ENCODE peak calls at places on chromosomes 3 and 15, in eight cellular contexts. A, E, D, Z, C, X, P and W are unnamed samples.

GRCh38 chr3:121152573-121152972 is 244.6 kb downstream of the STXBP5L start:
- DNase-seq in A (no peak), E (peak), D (peak), Z (peak), C (peak), X (peak), P (no peak), W (peak)

GRCh38 chr15:40685376-40685775 is 9.6 kb upstream of the RAD51 start:
- DNase-seq in A (no peak), E (no peak), D (no peak), Z (no peak), C (no peak), X (no peak), P (no peak), W (no peak)

GRCh38 chr3:169044341-169045113 is 619.0 kb downstream of the MECOM start:
- DNase-seq in A (peak), E (peak), D (no peak), Z (peak), C (no peak), X (peak), P (peak), W (no peak)

GRCh38 chr15:45522179-45522930 is at the start of gene SLC30A4:
- DNase-seq in A (no peak), E (peak), D (peak), Z (peak), C (peak), X (peak), P (peak), W (peak)

GRCh38 chr3:63387568-63387967 is 109.5 kb downstream of the SYNPR start:
- DNase-seq in A (no peak), E (peak), D (no peak), Z (peak), C (no peak), X (no peak), P (peak), W (no peak)

GRCh38 chr3:193563429-193563828 is 8.7 kb upstream of the ATP13A4 start:
- DNase-seq in A (no peak), E (no peak), D (no peak), Z (no peak), C (no peak), X (no peak), P (no peak), W (no peak)

GRCh38 chr3:70281663-70282062 is 30.8 kb downstream of the MDFIC2 start:
- DNase-seq in A (no peak), E (no peak), D (no peak), Z (peak), C (no peak), X (no peak), P (no peak), W (no peak)

GRCh38 chr3:124951511-124952390 is 17.2 kb upstream of the MUC13 start:
- DNase-seq in A (no peak), E (peak), D (no peak), Z (peak), C (no peak), X (no peak), P (peak), W (no peak)

GRCh38 chr3:115236496-115236895 is 89.4 kb upstream of the ZBTB20 start:
- DNase-seq in A (no peak), E (no peak), D (no peak), Z (no peak), C (no peak), X (no peak), P (no peak), W (no peak)

GRCh38 chr15:77533986-77534385 is 98.7 kb downstream of the LINGO1 start:
- DNase-seq in A (no peak), E (no peak), D (no peak), Z (no peak), C (peak), X (no peak), P (no peak), W (no peak)

GRCh38 chr15:85673326-85673725 is 121.4 kb downstream of the KLHL25 start:
- DNase-seq in A (no peak), E (peak), D (no peak), Z (no peak), C (no peak), X (no peak), P (peak), W (no peak)

GRCh38 chr15:91973481-91973880 is 120.0 kb downstream of the SLCO3A1 start:
- DNase-seq in A (no peak), E (no peak), D (no peak), Z (no peak), C (no peak), X (no peak), P (peak), W (no peak)

GRCh38 chr15:91975241-91975978 is 121.9 kb downstream of the SLCO3A1 start:
- DNase-seq in A (peak), E (peak), D (no peak), Z (no peak), C (peak), X (no peak), P (no peak), W (no peak)

GRCh38 chr15:91970142-91970541 is 116.6 kb downstream of the SLCO3A1 start:
- DNase-seq in A (no peak), E (peak), D (no peak), Z (no peak), C (no peak), X (no peak), P (peak), W (no peak)

GRCh38 chr15:91968610-91969009 is 115.1 kb downstream of the SLCO3A1 start:
- DNase-seq in A (no peak), E (no peak), D (no peak), Z (no peak), C (peak), X (no peak), P (no peak), W (no peak)

GRCh38 chr15:91974321-91974720 is 120.8 kb downstream of the SLCO3A1 start:
- DNase-seq in A (peak), E (no peak), D (no peak), Z (no peak), C (no peak), X (no peak), P (no peak), W (no peak)
- H3K4me2 ChIP-seq in A (peak), E (no peak), D (no peak), Z (no peak), C (no peak), X (no peak), P (no peak), W (no peak)

DNA sequence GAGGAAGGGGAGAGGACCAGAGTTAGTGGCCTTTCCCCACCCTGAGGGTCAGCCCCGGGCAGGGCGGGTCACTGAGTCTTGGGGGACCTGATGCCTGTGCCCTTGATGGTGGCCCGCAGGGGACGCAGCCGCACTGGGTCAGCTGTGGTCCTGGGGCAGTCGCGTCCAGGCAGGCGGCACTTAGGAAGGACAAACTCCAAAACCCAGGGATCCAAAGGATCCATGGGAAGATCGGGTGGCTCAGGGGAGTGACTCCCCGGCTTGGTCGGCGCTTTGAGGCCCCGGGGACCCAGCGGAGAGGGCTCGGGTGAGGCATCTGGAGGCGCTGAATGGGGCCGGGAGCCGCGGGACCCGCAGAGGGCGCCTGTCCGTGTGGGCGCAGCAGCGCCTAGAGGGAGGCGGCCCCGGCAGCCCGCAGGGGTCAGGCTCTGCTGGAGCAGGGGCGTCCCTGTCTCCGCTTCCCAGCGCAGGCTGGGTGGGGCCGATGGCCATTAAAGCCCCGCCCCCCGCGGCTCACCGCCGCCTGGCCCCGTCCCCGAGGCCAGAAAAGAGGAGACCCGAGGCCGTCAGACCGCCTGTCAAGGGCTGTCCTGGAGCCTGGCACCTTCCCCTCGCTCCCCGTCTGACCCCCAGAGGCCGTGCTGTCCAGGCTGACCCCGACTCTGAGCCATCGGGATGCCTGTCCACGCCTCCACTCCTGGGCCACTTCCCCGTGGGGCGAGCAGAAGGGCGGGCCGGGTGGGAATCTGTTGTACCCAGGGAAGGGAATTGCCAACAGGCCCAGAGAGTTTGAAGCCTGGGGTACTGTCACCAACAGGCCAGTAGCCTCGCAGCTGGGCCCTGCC is 17.4 kb downstream of the CIDEC start:
- DNase-seq in A (no peak), E (peak), D (peak), Z (no peak), C (peak), X (peak), P (peak), W (no peak)
- H2AFZ ChIP-seq in A (no peak), E (peak), D (peak), Z (peak), C (peak), X (peak), P (peak), W (peak)

GRCh38 chr3:99218468-99218867 is 317.0 kb upstream of the DCBLD2 start:
- DNase-seq in A (no peak), E (no peak), D (no peak), Z (no peak), C (peak), X (no peak), P (no peak), W (no peak)
- TF ChIP-seq EZH2 in A (no peak), E (no peak), D (no peak), Z (no peak), C (no peak), X (no peak), P (no peak), W (no peak)

DNA sequence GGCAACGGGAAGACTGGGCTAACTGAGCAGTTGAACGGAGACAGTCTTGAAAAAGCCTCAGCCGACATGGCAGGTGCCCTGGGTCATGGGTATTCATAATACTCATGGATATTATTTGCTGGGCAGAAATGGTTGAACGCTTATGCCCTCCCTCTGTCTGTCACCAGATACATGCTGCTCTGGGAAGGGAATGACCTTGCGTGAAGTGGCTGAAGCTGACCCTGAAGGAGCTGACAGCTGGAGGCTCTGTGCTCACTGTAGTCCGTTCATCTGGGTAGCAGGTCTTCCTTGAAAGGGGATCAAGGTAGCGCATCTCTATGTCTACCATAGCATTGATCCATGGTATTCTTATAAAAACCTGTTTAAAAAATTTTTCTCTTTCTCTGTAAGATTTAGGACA is 390.7 kb downstream of the PDCD6IP start:
- DNase-seq in A (no peak), E (no peak), D (no peak), Z (no peak), C (no peak), X (no peak), P (no peak), W (no peak)
- H3K4me2 ChIP-seq in A (no peak), E (no peak), D (no peak), Z (no peak), C (no peak), X (no peak), P (no peak), W (no peak)

GRCh38 chr15:47824185-47824584 is 106.9 kb downstream of the SEMA6D start:
- DNase-seq in A (no peak), E (no peak), D (no peak), Z (no peak), C (no peak), X (no peak), P (no peak), W (no peak)
- H2AFZ ChIP-seq in A (no peak), E (no peak), D (no peak), Z (no peak), C (no peak), X (no peak), P (no peak), W (no peak)